ENCODE peak calls at places on chromosomes 11 and 22, in ten cellular contexts. N is ovary, G is mucosa of descending colon, V is astrocyte of the spinal cord, A is fibroblast of mammary gland, Z is A549, L is OCI-LY7, K is HL-60, H is Panc1, O is psoas muscle. J is an unnamed sample.

GRCh38 chr22:36356708-36357694 is 30.8 kb downstream of the MYH9 start:
- DNase-seq in N (no peak), G (no peak), V (peak), A (peak), Z (no peak), L (no peak), K (no peak), H (no peak), O (no peak), J (no peak)

GRCh38 chr22:49532831-49533802 is 294.6 kb downstream of the BRD1 start:
- DNase-seq in N (no peak), G (no peak), V (no peak), A (no peak), Z (no peak), L (no peak), K (no peak), H (no peak), O (no peak), J (no peak)

GRCh38 chr11:35187996-35188395 is 49.0 kb downstream of the CD44 start:
- DNase-seq in N (no peak), G (no peak), V (no peak), A (no peak), Z (no peak), L (no peak), K (no peak), H (no peak), O (no peak), J (no peak)

GRCh38 chr11:65427691-65428577 is 5.3 kb downstream of the NEAT1 start:
- DNase-seq in N (peak), G (peak), V (peak), A (peak), Z (no peak), L (peak), K (peak), H (no peak), O (peak), J (no peak)

GRCh38 chr11:63961608-63962412 is 12.6 kb upstream of the COX8A start:
- DNase-seq in N (no peak), G (peak), V (no peak), A (peak), Z (no peak), L (no peak), K (peak), H (no peak), O (peak), J (no peak)

GRCh38 chr11:66112640-66113098 is 42.6 kb downstream of the PACS1 start:
- DNase-seq in N (no peak), G (no peak), V (peak), A (peak), Z (no peak), L (peak), K (no peak), H (no peak), O (no peak), J (no peak)

GRCh38 chr11:67002297-67002913 is 20.5 kb upstream of the SYT12 start:
- DNase-seq in N (no peak), G (no peak), V (no peak), A (no peak), Z (no peak), L (no peak), K (no peak), H (no peak), O (no peak), J (no peak)

GRCh38 chr11:43358308-43358669 is 431 bp upstream of the TTC17 start:
- DNase-seq in N (no peak), G (peak), V (peak), A (no peak), Z (no peak), L (peak), K (no peak), H (no peak), O (no peak), J (no peak)

GRCh38 chr11:62880231-62880802 is 379 bp upstream of the SLC3A2 start:
- DNase-seq in N (peak), G (no peak), V (peak), A (peak), Z (peak), L (peak), K (no peak), H (no peak), O (no peak), J (no peak)

GRCh38 chr22:20750461-20751184 is 23.3 kb upstream of the SERPIND1 start:
- DNase-seq in N (peak), G (peak), V (peak), A (peak), Z (peak), L (no peak), K (no peak), H (no peak), O (peak), J (peak)

GRCh38 chr11:95283653-95284052 is 52.7 kb upstream of the SESN3 start:
- DNase-seq in N (no peak), G (no peak), V (no peak), A (peak), Z (no peak), L (no peak), K (peak), H (no peak), O (no peak), J (peak)

GRCh38 chr11:78216571-78217287 is 28.0 kb downstream of the USP35 start:
- DNase-seq in N (peak), G (no peak), V (no peak), A (peak), Z (no peak), L (no peak), K (no peak), H (no peak), O (no peak), J (no peak)

GRCh38 chr11:62804310-62805043 is 763 bp downstream of the NXF1 start:
- DNase-seq in N (no peak), G (peak), V (peak), A (peak), Z (no peak), L (peak), K (no peak), H (no peak), O (no peak), J (peak)

GRCh38 chr11:88355887-88356286 is 18.4 kb upstream of the CTSC start:
- DNase-seq in N (no peak), G (no peak), V (no peak), A (no peak), Z (no peak), L (no peak), K (no peak), H (no peak), O (no peak), J (no peak)

GRCh38 chr11:65492637-65493366 is 6.0 kb upstream of the MALAT1 start:
- DNase-seq in N (peak), G (peak), V (peak), A (peak), Z (no peak), L (peak), K (peak), H (no peak), O (peak), J (no peak)

GRCh38 chr11:120515186-120515723 is 3.7 kb downstream of the GRIK4 start:
- DNase-seq in N (no peak), G (no peak), V (no peak), A (no peak), Z (no peak), L (no peak), K (no peak), H (no peak), O (peak), J (no peak)

GRCh38 chr11:13332124-13332523 is 54.5 kb downstream of the BMAL1 start:
- DNase-seq in N (no peak), G (no peak), V (no peak), A (no peak), Z (no peak), L (no peak), K (no peak), H (no peak), O (no peak), J (no peak)

GRCh38 chr11:129992161-129992944 is 10.3 kb downstream of the PRDM10 start:
- DNase-seq in N (peak), G (peak), V (peak), A (peak), Z (peak), L (peak), K (peak), H (no peak), O (no peak), J (peak)

GRCh38 chr11:71421392-71421950 is 26.7 kb downstream of the DHCR7 start:
- DNase-seq in N (no peak), G (no peak), V (no peak), A (no peak), Z (no peak), L (peak), K (no peak), H (no peak), O (no peak), J (no peak)

GRCh38 chr11:120235024-120235628 is 4.8 kb upstream of the POU2F3 start:
- DNase-seq in N (peak), G (peak), V (peak), A (peak), Z (peak), L (peak), K (no peak), H (peak), O (peak), J (no peak)

GRCh38 chr11:26830757-26831156 is 108.9 kb upstream of the SLC5A12 start:
- DNase-seq in N (no peak), G (no peak), V (no peak), A (no peak), Z (no peak), L (no peak), K (no peak), H (no peak), O (no peak), J (no peak)

GRCh38 chr11:2890466-2891241 is 5.1 kb upstream of the CDKN1C start:
- DNase-seq in N (peak), G (peak), V (peak), A (peak), Z (no peak), L (no peak), K (no peak), H (no peak), O (peak), J (no peak)

GRCh38 chr11:2892215-2893020 is 6.8 kb upstream of the CDKN1C start:
- DNase-seq in N (peak), G (peak), V (peak), A (peak), Z (peak), L (peak), K (peak), H (no peak), O (no peak), J (no peak)

GRCh38 chr11:2891901-2892214 is 6.3 kb upstream of the CDKN1C start:
- DNase-seq in N (peak), G (no peak), V (no peak), A (peak), Z (no peak), L (no peak), K (no peak), H (no peak), O (no peak), J (no peak)

GRCh38 chr11:2889399-2890273 is 4.1 kb upstream of the CDKN1C start:
- DNase-seq in N (no peak), G (peak), V (no peak), A (no peak), Z (no peak), L (no peak), K (no peak), H (no peak), O (peak), J (no peak)

DNA sequence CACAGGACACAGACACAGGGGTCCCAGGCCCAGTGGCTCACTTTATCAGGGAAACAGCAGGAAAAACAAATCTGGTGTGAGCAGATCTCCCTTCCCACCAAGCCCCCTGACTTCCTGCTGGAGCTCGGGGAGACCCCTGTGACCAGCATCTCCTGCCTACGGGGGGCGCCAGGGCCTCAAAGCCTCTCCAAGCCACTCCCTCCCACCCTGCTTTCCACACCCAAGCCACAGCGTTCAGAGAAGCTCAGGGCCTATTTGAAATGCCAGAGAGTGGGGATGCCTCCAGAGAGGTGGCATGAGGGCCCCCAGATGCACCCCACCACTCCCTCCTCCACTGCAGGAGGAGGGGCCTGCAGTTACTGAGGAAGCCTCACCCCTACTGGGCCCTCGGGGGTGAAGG is 5.7 kb upstream of the CDKN1C start:
- DNase-seq in N (peak), G (peak), V (peak), A (no peak), Z (no peak), L (no peak), K (no peak), H (no peak), O (peak), J (no peak)
- H3K4me3 ChIP-seq in N (no peak), G (no peak), V (no peak), A (no peak), Z (no peak), L (no peak), K (no peak), H (no peak), O (no peak), J (no peak)

GRCh38 chr11:59265735-59266134 is 53.0 kb upstream of the MPEG1 start:
- DNase-seq in N (no peak), G (no peak), V (no peak), A (no peak), Z (no peak), L (no peak), K (no peak), H (no peak), O (no peak), J (no peak)

GRCh38 chr11:59262419-59262818 is 49.7 kb upstream of the MPEG1 start:
- DNase-seq in N (no peak), G (no peak), V (no peak), A (no peak), Z (no peak), L (no peak), K (no peak), H (no peak), O (no peak), J (no peak)

GRCh38 chr11:59264736-59265135 is 52.0 kb upstream of the MPEG1 start:
- DNase-seq in N (no peak), G (no peak), V (no peak), A (no peak), Z (no peak), L (no peak), K (no peak), H (no peak), O (no peak), J (no peak)

GRCh38 chr11:59261150-59261549 is 48.4 kb upstream of the MPEG1 start:
- DNase-seq in N (no peak), G (no peak), V (no peak), A (no peak), Z (no peak), L (no peak), K (no peak), H (no peak), O (no peak), J (no peak)

DNA sequence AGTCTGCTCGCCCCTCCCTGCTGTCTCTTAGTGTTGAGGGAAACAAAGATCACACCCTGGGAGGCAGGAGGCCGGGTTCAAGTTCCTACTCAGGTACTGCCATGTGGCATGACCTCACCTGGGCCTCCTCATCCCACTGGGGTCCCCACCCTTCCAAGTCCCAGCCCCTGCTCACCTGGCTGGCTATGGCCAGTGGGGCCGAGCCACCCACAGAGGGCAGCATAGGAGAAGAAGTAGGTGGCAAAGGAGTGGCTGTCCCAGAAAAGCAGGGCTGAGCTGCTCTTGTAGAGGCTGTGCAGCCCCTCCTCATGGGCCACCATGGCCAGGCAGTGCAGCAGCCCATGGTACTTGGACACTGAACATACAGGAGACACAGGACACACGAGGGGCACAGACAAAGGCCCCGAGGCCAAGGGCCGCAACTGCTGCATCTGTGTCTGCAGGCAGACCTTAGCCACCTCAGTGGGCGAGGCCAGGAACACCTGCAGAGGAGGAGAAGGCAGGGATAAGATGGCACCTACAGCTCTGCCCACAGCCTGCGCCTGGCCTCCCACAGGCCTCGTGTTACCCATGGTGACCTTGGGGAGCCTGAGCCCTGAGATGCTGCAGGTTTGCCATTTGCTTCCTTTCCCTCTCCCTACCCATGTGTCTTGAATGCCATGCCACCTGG is 50.6 kb upstream of the MPEG1 start:
- DNase-seq in N (no peak), G (peak), V (no peak), A (no peak), Z (no peak), L (peak), K (no peak), H (no peak), O (no peak), J (no peak)
- TF ChIP-seq CTCF in N (no peak), G (peak), V (no peak), A (no peak), Z (no peak), L (peak), K (peak), H (no peak), O (no peak), J (no peak)

GRCh38 chr11:699753-700152 is 4.1 kb downstream of the TMEM80 start:
- DNase-seq in N (no peak), G (no peak), V (no peak), A (no peak), Z (no peak), L (no peak), K (no peak), H (no peak), O (no peak), J (no peak)

GRCh38 chr11:702731-703461 is 3.1 kb upstream of the EPS8L2 start:
- DNase-seq in N (peak), G (peak), V (no peak), A (no peak), Z (no peak), L (no peak), K (no peak), H (no peak), O (no peak), J (no peak)

GRCh38 chr11:704189-704798 is 1.7 kb upstream of the EPS8L2 start:
- DNase-seq in N (peak), G (no peak), V (no peak), A (no peak), Z (no peak), L (no peak), K (no peak), H (no peak), O (no peak), J (no peak)

GRCh38 chr11:703515-703914 is 2.5 kb upstream of the EPS8L2 start:
- DNase-seq in N (no peak), G (no peak), V (no peak), A (no peak), Z (no peak), L (no peak), K (no peak), H (no peak), O (no peak), J (no peak)

DNA sequence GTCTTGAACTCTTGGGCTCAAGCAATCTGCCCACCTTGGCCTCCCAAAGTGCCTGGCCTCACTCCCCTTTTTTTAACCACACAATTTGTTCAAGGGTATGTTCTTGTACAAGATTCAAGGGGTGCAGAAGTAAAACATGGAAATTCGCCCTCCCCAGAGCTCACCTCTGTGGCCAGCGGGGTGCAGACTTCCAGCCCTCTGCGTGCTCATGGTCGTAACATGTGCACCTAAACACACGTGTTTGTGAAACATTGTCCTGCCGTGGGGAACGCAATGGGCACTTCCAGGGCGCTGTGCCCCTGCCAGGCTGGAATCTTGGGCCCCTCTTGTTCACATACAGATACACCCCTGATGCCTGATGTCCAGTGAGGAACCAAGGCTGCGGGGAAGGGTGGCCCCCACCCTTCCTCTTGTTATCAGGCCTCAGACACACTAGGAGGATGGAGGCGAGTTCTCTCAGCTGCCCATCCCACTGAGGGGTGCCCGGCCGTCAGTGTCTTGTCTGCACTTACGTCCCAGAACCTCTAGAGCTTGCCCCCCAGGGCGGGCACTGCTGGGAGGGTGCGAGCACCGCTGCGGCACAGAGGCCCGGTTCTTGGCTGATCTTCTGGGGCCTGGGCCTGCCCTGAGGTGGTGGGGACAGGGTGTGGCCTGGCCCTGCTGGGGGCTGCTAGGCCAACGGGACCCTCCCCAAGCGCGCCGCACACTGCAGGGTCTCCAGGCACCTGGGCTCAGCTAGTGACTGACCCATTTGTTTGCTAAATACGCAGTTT is 4.1 kb upstream of the EPS8L2 start:
- DNase-seq in N (no peak), G (no peak), V (no peak), A (no peak), Z (no peak), L (no peak), K (no peak), H (no peak), O (no peak), J (no peak)
- H3K4me3 ChIP-seq in N (no peak), G (no peak), V (no peak), A (no peak), Z (no peak), L (no peak), K (no peak), H (no peak), O (no peak), J (no peak)

GRCh38 chr11:131945695-131946094 is 575.3 kb downstream of the NTM start:
- DNase-seq in N (no peak), G (no peak), V (no peak), A (no peak), Z (no peak), L (no peak), K (no peak), H (no peak), O (no peak), J (no peak)
- TF ChIP-seq CTCF in N (no peak), G (no peak), V (no peak), A (no peak), Z (no peak), L (no peak), K (no peak), H (no peak), O (no peak), J (no peak)

DNA sequence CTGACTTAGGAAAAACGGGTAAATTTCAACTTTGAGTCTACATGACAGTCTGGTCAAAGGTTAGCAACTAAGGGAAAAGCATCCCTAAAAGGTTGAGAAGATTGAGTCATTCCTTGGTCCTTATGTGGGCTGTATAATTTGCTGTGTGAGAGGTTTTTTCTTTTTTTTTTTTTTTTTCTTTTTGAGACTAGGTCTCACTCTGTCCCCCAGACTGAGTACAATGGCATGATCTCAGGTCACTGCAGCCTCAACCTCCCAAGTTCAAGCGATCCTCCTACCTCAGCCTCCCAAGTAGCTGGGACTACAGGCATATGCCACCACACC is 101.4 kb downstream of the MRTFA start:
- DNase-seq in N (no peak), G (no peak), V (no peak), A (no peak), Z (no peak), L (no peak), K (no peak), H (no peak), O (no peak), J (no peak)
- H3K4me3 ChIP-seq in N (no peak), G (no peak), V (no peak), A (no peak), Z (no peak), L (no peak), K (no peak), H (no peak), O (no peak), J (no peak)

DNA sequence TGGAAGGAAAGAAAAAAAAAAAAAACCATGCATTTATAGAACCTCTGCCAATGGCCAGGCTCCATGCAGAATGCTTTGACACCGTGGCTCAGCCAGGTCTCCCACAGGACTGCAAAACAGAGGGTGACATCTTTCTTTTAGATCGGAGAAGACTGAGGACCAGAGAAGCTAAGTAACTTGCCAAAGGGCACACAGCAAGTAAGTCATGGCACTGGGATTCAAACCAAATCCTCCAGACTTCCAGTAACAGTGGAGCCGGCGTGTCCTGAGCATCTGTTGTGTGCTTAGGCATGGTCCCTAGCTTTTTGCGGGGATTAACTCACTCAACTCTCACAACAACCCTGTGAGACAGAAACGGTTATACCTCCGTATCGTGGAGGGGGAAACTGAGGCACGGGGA is 20.7 kb downstream of the MGAT3 start:
- DNase-seq in N (no peak), G (no peak), V (no peak), A (no peak), Z (no peak), L (no peak), K (no peak), H (no peak), O (no peak), J (no peak)
- TF ChIP-seq CTCF in N (no peak), G (no peak), V (no peak), A (no peak), Z (no peak), L (no peak), K (no peak), H (no peak), O (no peak), J (no peak)

GRCh38 chr11:126585388-126586302 is 230.2 kb downstream of the ST3GAL4 start:
- DNase-seq in N (peak), G (peak), V (peak), A (peak), Z (peak), L (no peak), K (no peak), H (peak), O (peak), J (peak)
- H3K4me3 ChIP-seq in N (peak), G (no peak), V (peak), A (no peak), Z (no peak), L (no peak), K (no peak), H (no peak), O (peak), J (peak)

J was measured in retinal pigment epithelial cell.